ENCODE peak calls at places on chromosomes 3 and 15, in four cellular contexts. K, Z, M and T are unnamed samples.

GRCh38 chr15:75696303-75696657 is 16.4 kb downstream of the CSPG4 start:
- DNase-seq in Z (no peak), K (no peak), M (no peak), T (no peak)

GRCh38 chr3:56613016-56613415 is 56.0 kb downstream of the CCDC66 start:
- DNase-seq in M (no peak), K (no peak), Z (no peak), T (no peak)

GRCh38 chr3:134357261-134357913 is 16.9 kb downstream of the AMOTL2 start:
- DNase-seq in M (no peak), K (no peak), Z (no peak), T (no peak)

GRCh38 chr3:191148131-191148530 is 50.9 kb upstream of the OSTN start:
- DNase-seq in K (no peak), M (no peak), Z (no peak), T (no peak)

GRCh38 chr3:187967982-187968381 is 186.0 kb upstream of the LPP start:
- DNase-seq in K (no peak), M (peak), Z (peak), T (no peak)

GRCh38 chr15:65115542-65115941 is 542 bp upstream of the UBAP1L start:
- DNase-seq in M (no peak), Z (no peak), K (no peak), T (no peak)

GRCh38 chr3:97979610-97980009 is 7.4 kb upstream of the RIOX2 start:
- DNase-seq in M (no peak), K (no peak), Z (no peak), T (no peak)

GRCh38 chr15:66844747-66845145 is 142.7 kb downstream of the SMAD6 start:
- DNase-seq in M (no peak), K (no peak), Z (no peak), T (no peak)

GRCh38 chr3:21466491-21466890 is 284.5 kb downstream of the ZNF385D start:
- DNase-seq in M (no peak), K (no peak), Z (no peak), T (no peak)

GRCh38 chr3:179558742-179559364 is 3.9 kb upstream of the ACTL6A start:
- DNase-seq in M (peak), K (peak), Z (peak), T (peak)

GRCh38 chr3:87036671-87037070 is 45.7 kb upstream of the VGLL3 start:
- DNase-seq in K (no peak), M (no peak), Z (no peak), T (no peak)

GRCh38 chr3:112498916-112499315 is 356 bp downstream of the BTLA start:
- DNase-seq in Z (no peak), M (peak), K (no peak), T (no peak)

GRCh38 chr3:126546013-126546412 is 12.7 kb downstream of the C3orf22 start:
- DNase-seq in K (no peak), M (no peak), Z (no peak), T (peak)

GRCh38 chr3:23971684-23972083 is 26.6 kb downstream of the NR1D2 start:
- DNase-seq in K (no peak), Z (no peak), M (no peak), T (no peak)

GRCh38 chr3:67462185-67462584 is 192.2 kb downstream of the SUCLG2 start:
- DNase-seq in Z (no peak), M (no peak), K (no peak), T (no peak)

GRCh38 chr3:187743195-187744141 is 1.8 kb downstream of the BCL6 start:
- DNase-seq in M (peak), K (peak), Z (peak), T (peak)

GRCh38 chr3:169813757-169814517 is 1.2 kb upstream of the LRRC34 start:
- DNase-seq in Z (no peak), K (no peak), M (peak), T (no peak)

GRCh38 chr3:46972396-46972795 is 4.1 kb downstream of the CCDC12 start:
- DNase-seq in M (peak), K (no peak), Z (no peak), T (no peak)

GRCh38 chr3:116453676-116454346 is 8.5 kb upstream of the LSAMP start:
- DNase-seq in K (no peak), M (no peak), Z (peak), T (no peak)

GRCh38 chr15:98321916-98322315 is 326.4 kb upstream of the IGF1R start:
- DNase-seq in M (no peak), K (no peak), Z (no peak), T (no peak)

GRCh38 chr15:57732526-57733331 is 26.2 kb downstream of the POLR2M start:
- DNase-seq in M (peak), Z (peak), K (peak), T (peak)

GRCh38 chr3:174973465-174973864 is 114.3 kb downstream of the NAALADL2 start:
- DNase-seq in K (no peak), Z (peak), M (no peak), T (no peak)

GRCh38 chr3:152797751-152798432 is 37.0 kb upstream of the P2RY1 start:
- DNase-seq in M (no peak), K (no peak), Z (no peak), T (no peak)

GRCh38 chr3:65685621-65686020 is 353.1 kb downstream of the MAGI1 start:
- DNase-seq in K (no peak), M (no peak), Z (no peak), T (no peak)

GRCh38 chr3:65687741-65688140 is 351.0 kb downstream of the MAGI1 start:
- DNase-seq in Z (no peak), K (no peak), M (no peak), T (no peak)

GRCh38 chr3:65689436-65689835 is 349.3 kb downstream of the MAGI1 start:
- DNase-seq in M (no peak), Z (no peak), K (no peak), T (no peak)
- TF ChIP-seq CTCF in M (no peak), Z (no peak), K (peak), T (peak)

GRCh38 chr3:30294241-30294667 is 312.1 kb upstream of the TGFBR2 start:
- DNase-seq in M (no peak), Z (no peak), K (no peak), T (no peak)
- TF ChIP-seq CTCF in M (no peak), Z (no peak), K (no peak), T (no peak)

GRCh38 chr3:481680-482079 is 285.1 kb downstream of the CHL1 start:
- DNase-seq in K (no peak), M (peak), Z (peak), T (no peak)
- TF ChIP-seq CTCF in K (no peak), M (peak), Z (peak), T (peak)

DNA sequence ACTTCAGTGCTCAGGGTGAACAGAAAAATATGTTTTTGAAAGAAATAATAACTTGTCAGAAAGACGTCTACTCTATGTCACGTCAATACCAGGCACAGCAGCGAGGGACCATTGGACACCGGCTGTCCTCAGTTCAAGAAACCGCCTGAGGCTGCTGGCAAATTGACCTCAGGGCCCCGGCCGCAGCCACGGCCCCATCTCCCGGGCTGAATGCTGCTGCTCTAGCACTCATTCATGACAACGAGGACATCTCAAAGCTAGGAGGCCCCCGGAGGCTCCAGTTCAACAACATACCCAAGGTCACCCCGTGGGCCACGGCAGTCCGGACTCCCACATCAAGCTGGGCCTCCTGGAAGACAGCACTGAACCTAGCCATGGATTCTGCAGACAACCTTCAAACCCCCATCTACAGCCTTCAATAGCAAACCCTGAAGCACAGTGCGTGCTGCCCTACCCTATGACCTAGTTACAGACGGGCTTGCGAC is 204.0 kb upstream of the NSMCE3 start:
- DNase-seq in K (no peak), Z (no peak), M (no peak), T (no peak)
- TF ChIP-seq CTCF in K (no peak), Z (no peak), M (no peak), T (no peak)

GRCh38 chr15:79219393-79220056 is 63.0 kb upstream of the ANKRD34C start:
- DNase-seq in Z (no peak), M (no peak), K (no peak), T (no peak)

GRCh38 chr15:79213650-79214049 is 68.9 kb upstream of the ANKRD34C start:
- DNase-seq in M (no peak), Z (no peak), K (no peak), T (no peak)

GRCh38 chr15:79221696-79222095 is 60.8 kb upstream of the ANKRD34C start:
- DNase-seq in M (no peak), K (no peak), Z (no peak), T (no peak)

DNA sequence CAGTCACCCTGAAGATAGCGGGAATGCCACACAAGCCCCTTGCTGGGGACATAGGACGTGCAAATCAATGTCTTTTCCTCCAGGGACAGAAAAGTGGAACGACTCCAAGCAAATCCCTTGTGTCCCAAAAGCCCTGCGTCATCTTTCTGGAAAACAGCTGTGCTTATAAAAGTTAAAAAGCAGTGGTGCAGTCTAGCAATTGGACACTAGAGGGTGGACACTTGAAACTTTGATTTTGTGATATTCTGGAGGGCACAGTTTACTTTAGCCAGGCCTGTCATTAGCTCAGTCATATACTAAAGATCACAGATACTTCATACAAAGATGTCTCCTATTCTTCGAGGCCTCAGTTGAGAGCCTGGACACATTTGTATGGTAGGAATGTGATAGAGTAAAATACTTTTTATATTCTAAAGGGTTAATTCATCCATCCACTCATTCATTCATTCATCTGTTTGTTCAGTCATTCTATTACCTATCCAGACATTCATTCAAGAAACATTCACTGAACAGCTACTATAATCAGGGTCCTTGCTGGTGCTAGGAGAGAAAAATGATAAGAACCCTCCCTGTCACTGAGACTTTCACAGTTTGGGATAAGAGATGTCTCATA is 63.8 kb upstream of the ANKRD34C start:
- DNase-seq in Z (peak), M (no peak), K (no peak), T (no peak)
- TF ChIP-seq CTCF in Z (peak), M (no peak), K (peak), T (peak)

GRCh38 chr3:63969866-63970265 is 53.4 kb downstream of the PSMD6 start:
- DNase-seq in M (no peak), Z (no peak), K (no peak), T (no peak)

GRCh38 chr3:63968612-63969350 is 54.5 kb downstream of the PSMD6 start:
- DNase-seq in M (no peak), K (no peak), Z (no peak), T (no peak)

GRCh38 chr3:63966007-63966406 is 53.8 kb upstream of the SCAANT1 start:
- DNase-seq in K (no peak), Z (no peak), M (no peak), T (no peak)

GRCh38 chr3:63966871-63967270 is 54.7 kb upstream of the SCAANT1 start:
- DNase-seq in M (no peak), Z (no peak), K (no peak), T (no peak)

DNA sequence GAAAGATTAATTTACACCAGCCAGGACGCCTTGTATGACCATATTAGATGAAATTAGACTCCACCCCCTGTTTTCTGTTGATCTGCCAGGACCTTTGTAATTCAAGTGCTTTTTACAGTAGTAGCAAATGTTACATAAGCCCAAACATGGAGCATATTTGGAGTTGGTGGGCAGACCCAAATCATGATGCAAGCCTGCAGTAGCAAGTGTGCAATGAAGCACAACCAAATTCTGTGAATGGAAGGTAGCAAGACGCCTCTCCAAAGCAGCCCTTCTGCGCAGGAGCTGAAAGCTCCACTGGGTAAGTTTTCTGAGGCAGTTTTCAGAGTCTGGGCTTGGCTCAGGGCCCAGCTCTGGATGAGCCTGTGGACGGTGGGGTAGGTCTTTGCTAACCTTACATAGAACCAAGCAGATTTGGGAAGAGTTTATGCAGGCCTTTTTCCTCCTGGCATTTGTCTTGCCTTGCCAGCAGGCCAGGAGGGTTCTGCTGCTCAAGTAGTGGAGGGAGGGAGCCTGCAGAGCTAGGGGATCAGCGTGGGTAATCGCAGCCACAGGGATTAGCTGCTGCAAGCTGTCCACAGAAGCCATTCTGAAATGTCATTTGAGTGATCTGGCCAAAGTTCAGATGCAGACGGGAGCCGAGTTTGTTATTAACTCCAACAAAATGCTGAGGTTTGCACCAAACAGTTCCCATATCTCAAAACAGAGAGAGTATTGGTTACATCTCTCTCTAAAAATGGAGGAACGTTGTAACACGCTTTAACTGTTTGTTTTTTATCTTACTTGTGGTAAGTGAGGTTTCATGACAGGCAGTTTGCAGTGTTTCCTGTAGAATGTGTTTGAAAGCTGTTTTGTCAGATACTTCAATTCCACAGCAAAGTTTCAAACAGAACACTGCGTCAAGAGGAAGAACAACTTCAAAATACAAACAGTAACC is 55.4 kb downstream of the PSMD6 start:
- DNase-seq in K (no peak), M (no peak), Z (no peak), T (no peak)
- TF ChIP-seq CTCF in K (no peak), M (no peak), Z (no peak), T (no peak)

GRCh38 chr15:23881299-23881698 is 194.2 kb upstream of the NDN start:
- DNase-seq in Z (no peak), K (no peak), M (no peak), T (no peak)

DNA sequence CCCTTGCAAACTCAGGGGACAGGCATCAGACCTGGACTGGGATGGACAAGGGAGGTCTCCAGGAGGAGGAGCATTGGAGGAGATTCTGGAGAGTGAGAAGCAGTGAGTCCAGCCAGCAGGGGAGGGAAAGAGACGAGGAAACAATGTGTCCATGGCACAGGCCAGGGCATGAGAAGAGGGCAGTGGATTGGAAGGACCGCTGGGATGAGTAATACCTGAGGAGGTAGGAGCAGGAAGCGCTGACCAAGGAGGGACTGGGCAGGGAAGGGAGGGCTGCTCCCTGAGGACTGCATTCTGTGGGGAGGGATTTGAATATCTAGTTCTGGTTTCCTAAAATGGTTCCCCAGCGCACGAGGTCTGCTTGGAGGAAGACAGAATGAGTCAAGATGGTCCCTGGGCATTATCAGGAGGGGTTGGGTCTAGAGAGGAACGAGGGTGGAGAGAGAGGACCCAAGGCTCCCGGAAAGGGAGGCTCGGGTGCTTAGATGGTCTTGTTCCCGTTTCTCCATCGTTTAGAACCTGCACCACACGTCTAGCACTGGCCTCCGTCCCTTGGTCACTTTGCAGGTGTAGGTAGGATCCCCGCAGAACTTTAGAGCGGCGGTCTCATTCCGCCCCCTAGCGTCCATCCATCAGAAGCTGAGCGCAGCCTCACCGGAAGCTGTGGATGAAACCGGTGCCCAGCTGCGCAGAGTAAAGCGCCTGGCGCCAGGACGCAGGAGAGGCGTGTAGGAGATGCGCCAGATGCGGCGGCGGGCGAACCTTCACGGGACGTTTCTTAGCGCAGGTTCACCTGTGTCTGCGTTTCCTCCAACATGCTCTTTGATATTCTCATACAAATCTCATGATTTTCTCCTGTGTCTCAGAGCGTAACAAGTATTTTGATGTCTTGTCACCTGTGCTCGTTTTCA is 190.7 kb upstream of the NDN start:
- DNase-seq in M (no peak), Z (peak), K (peak), T (peak)
- TF ChIP-seq CTCF in M (no peak), Z (peak), K (peak), T (peak)

GRCh38 chr15:52124270-52124878 is 11.8 kb upstream of the BCL2L10 start:
- DNase-seq in M (no peak), Z (peak), K (no peak), T (no peak)
- TF ChIP-seq CTCF in M (no peak), Z (no peak), K (no peak), T (no peak)